ENCODE peak calls at places on chromosomes 13 and 19, in five cellular contexts. Y is cardiac muscle cell; V is stimulated activated CD4-positive, alpha-beta T cell treated with anti-CD3 and anti-CD28 coated beads, Interleukin-12 subunit alpha, Interleukin-12 subunit beta, amount 100 ng/mL, for 48 hours; C is substantia nigra; R is GM23338. F is an unnamed sample.

GRCh38 chr13:47455581-47455980 is 545.5 kb downstream of the SUCLA2 start:
- DNase-seq in R (peak), C (no peak), V (no peak), Y (peak), F (peak)

GRCh38 chr19:12703056-12703455 is 6.6 kb upstream of the FBXW9 start:
- DNase-seq in C (no peak), R (peak), Y (peak), V (no peak), F (peak)

GRCh38 chr13:39603424-39603947 is 493 bp upstream of the LHFPL6 start:
- DNase-seq in V (no peak), R (peak), Y (peak), C (no peak), F (peak)

GRCh38 chr13:111115841-111116500 is 861 bp downstream of the ARHGEF7 start:
- DNase-seq in Y (peak), C (no peak), R (peak), V (no peak), F (no peak)

GRCh38 chr19:39802958-39803357 is 24.3 kb downstream of the LEUTX start:
- DNase-seq in C (no peak), R (peak), Y (no peak), V (no peak), F (no peak)

GRCh38 chr19:2270572-2271515 is 11.1 kb downstream of the PEAK3 start:
- DNase-seq in R (peak), V (peak), C (peak), Y (peak), F (no peak)

GRCh38 chr13:23851106-23851505 is 38.1 kb downstream of the MIPEP start:
- DNase-seq in V (no peak), Y (no peak), R (no peak), C (no peak), F (no peak)

GRCh38 chr13:79385694-79386093 is 20.4 kb downstream of the RBM26 start:
- DNase-seq in V (no peak), Y (no peak), C (no peak), R (no peak), F (no peak)

GRCh38 chr13:112912726-112913440 is 56.1 kb upstream of the MCF2L start:
- DNase-seq in R (no peak), Y (no peak), V (no peak), C (no peak), F (no peak)

GRCh38 chr13:38024431-38024830 is 154.9 kb upstream of the TRPC4 start:
- DNase-seq in V (no peak), R (no peak), Y (no peak), C (no peak), F (no peak)

GRCh38 chr13:94712287-94712811 is at the start of gene SOX21:
- DNase-seq in Y (no peak), C (peak), V (no peak), R (peak), F (peak)

GRCh38 chr13:59043016-59043415 is 1120.7 kb downstream of the DIAPH3 start:
- DNase-seq in R (peak), Y (no peak), C (no peak), V (no peak), F (no peak)

GRCh38 chr19:45016388-45017314 is 15.4 kb downstream of the RELB start:
- DNase-seq in V (peak), Y (peak), R (peak), C (peak), F (peak)

F was measured in NCI-H82.